ENCODE peak calls at places on chromosomes 5 and 9, in six cellular contexts. F is endothelial cell, N is sigmoid colon, H is lower leg skin, I is RWPE1, R is colonic mucosa. G is an unnamed sample.

GRCh38 chr5:102627311-102627710 is 127.8 kb upstream of the PAM start:
- DNase-seq in F (no peak), N (no peak), H (no peak), I (peak; percentile 85), R (no peak), G (no peak)

GRCh38 chr9:131034268-131034667 is 25.3 kb downstream of the LAMC3 start:
- DNase-seq in F (no peak), N (no peak), H (no peak), I (no peak), R (no peak), G (no peak)

GRCh38 chr5:181100121-181101015 is 30.6 kb downstream of the OR2V1 start:
- DNase-seq in F (no peak), N (no peak), H (no peak), I (no peak), R (no peak), G (no peak)

GRCh38 chr9:123251741-123252140 is 16.6 kb downstream of the STRBP start:
- DNase-seq in F (no peak), N (no peak), H (no peak), I (no peak), R (peak; percentile 33), G (no peak)

GRCh38 chr9:132588501-132589147 is 6.2 kb downstream of the BARHL1 start:
- DNase-seq in F (no peak), N (no peak), H (no peak), I (no peak), R (no peak), G (no peak)

GRCh38 chr9:135474915-135475314 is 4.7 kb upstream of the PPP1R26 start:
- DNase-seq in F (peak; percentile 67), N (no peak), H (no peak), I (peak; percentile 38), R (no peak), G (no peak)

GRCh38 chr5:94433393-94434149 is 184.8 kb downstream of the KIAA0825 start:
- DNase-seq in F (no peak), N (peak; percentile 65), H (peak; percentile 59), I (peak; percentile 28), R (no peak), G (no peak)

GRCh38 chr5:68033961-68034581 is 181.5 kb upstream of the PIK3R1 start:
- DNase-seq in F (no peak), N (no peak), H (no peak), I (no peak), R (peak; percentile 61), G (no peak)

GRCh38 chr5:131381011-131381410 is 117.2 kb downstream of the CDC42SE2 start:
- DNase-seq in F (no peak), N (no peak), H (no peak), I (no peak), R (no peak), G (no peak)

GRCh38 chr5:67209141-67209771 is 12.7 kb upstream of the CD180 start:
- DNase-seq in F (peak; percentile 71), N (peak; percentile 78), H (peak; percentile 78), I (peak; percentile 92), R (peak; percentile 87), G (no peak)

GRCh38 chr9:95084254-95084934 is 233.1 kb downstream of the FANCC start:
- DNase-seq in F (no peak), N (peak; percentile 85), H (no peak), I (no peak), R (no peak), G (no peak)

GRCh38 chr5:8861764-8862163 is 684.1 kb downstream of the SEMA5A start:
- DNase-seq in F (no peak), N (no peak), H (no peak), I (no peak), R (peak; percentile 22), G (no peak)

GRCh38 chr5:74952406-74952805 is 86.2 kb upstream of the FAM169A start:
- DNase-seq in F (no peak), N (no peak), H (no peak), I (no peak), R (no peak), G (no peak)

DNA sequence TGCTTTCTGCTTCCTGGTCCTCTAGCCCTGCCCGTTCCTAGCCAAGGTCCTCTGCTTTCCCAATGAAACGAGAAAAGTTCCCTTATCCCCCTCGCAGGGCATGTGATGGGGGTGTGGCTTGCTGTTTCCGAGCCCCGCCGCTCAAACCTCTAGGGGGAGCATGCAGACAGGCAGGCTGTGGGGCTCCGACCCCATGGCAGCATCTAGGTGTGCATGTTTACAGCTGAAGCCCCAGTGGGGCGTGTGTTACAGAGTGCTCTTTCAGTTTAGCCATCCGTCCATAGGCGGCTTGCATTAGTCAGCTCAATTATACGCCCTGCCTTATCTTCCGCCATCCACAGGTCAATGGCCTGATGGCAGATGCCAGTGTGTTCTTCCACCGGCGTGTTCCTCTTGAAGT is 48.3 kb upstream of the SPATA31E1 start:
- DNase-seq in F (peak; percentile 35), N (no peak), H (no peak), I (no peak), R (peak; percentile 27), G (no peak)
- TF ChIP-seq CTCF in F (no peak), N (no peak), H (no peak), I (no peak), R (no peak), G (peak; percentile 15)

DNA sequence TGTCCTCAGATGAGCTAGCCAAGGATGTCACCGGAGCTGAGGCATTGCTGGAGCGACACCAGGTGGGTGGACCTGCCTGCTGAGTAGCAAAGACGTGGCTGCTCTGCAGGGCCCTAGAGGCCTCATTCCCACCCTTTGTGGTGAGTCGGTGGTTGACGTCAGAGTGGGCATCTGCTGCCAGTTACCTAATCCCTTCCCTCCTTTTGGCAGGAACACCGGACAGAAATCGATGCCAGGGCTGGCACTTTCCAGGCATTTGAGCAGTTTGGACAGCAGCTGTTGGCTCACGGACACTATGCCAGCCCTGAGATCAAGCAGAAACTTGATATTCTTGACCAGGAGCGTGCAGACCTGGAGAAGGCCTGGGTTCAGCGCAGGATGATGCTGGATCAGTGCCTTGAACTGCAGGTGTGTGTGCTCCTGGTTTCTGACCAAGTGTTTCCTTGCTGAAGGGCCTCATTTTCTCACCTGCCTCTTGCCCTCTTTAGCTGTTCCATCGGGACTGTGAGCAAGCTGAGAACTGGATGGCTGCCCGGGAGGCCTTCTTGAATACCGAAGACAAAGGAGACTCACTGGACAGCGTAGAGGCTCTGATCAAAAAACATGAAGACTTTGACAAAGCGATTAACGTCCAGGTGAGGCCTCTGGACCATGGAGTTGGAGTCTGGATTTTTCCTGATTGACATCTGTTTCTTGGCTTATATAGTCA is 48.9 kb downstream of the DYNC2I2 start:
- DNase-seq in F (no peak), N (peak; percentile 96), H (no peak), I (peak; percentile 84), R (no peak), G (no peak)
- TF ChIP-seq CTCF in F (no peak), N (no peak), H (no peak), I (no peak), R (no peak), G (no peak)

DNA sequence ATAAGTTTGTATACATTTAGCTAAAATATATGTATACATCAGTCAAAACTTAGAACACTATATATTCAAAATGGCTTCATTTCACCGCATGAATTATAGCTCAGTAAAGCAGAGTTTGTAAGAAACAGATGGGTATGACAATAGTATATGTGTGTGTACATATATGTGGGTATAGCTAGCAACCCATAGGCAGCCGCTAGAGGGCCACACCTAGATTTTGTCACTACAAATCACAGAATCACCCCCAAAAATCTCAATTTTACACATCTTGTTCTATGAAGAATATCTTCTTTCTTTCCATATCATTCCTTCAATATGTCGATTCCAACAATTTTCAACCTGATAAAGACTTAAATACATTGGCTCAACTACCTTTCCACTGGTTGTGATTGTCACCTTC is 357.8 kb upstream of the CCNG1 start:
- DNase-seq in F (peak; percentile 7), N (no peak), H (no peak), I (no peak), R (no peak), G (no peak)
- TF ChIP-seq CTCF in F (peak; percentile 38), N (no peak), H (no peak), I (peak; percentile 44), R (no peak), G (peak; percentile 58)

GRCh38 chr5:51416149-51416548 is 32.9 kb downstream of the ISL1 start:
- DNase-seq in F (no peak), N (no peak), H (no peak), I (no peak), R (no peak), G (no peak)
- TF ChIP-seq CTCF in F (no peak), N (no peak), H (no peak), I (peak; percentile 13), R (no peak), G (peak; percentile 29)

GRCh38 chr9:99821187-99822095 is at the start of gene NR4A3:
- DNase-seq in F (peak; percentile 75), N (peak; percentile 99), H (peak; percentile 90), I (peak; percentile 98), R (peak; percentile 96), G (peak; percentile 93)
- TF ChIP-seq CTCF in F (no peak), N (peak; percentile 23), H (no peak), I (peak; percentile 22), R (peak; percentile 26), G (peak; percentile 54)

DNA sequence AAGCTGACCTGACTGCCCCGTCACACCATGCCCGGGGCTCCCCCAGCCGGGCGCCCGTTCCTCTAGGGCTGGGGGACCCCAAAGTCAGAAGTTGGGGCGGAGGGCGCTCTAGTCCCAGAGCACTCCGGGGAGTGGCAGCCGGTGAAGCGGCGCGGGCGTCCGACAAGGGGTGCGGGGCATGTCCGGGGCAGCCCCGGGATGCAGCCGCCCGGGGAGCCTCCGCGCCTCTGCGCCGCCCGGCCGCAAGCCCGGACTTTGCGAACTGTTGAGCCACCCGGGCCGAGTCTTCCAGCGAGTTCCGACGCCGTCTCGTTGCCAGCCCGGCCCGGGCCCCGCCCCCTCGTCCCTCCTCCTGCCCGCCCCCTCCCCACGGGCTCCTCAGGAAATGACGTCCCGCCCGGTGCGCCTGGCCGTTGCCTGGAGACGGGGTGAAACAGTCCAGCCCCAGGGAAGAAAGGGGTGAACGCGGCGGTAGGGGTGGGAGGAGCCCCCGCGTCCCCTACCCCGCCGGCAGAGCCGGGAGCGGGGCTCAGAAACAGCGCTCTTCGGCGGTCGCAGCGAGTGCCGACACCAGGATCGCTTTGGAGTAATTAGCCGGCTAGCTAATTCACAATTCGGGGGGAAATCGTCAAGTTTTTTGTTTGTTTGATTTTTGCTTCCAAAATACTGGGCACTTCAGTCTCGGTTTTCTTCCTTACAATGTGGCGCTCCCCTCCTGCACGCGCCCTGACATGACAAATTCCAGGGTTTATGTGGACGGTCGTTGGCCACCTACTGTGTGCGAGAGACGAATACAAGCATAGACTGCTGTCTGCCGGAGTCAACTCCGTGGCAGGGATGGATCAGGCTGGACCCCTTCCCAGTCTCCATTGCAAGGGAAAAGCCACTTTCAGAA is at the start of gene WHRN:
- DNase-seq in F (peak; percentile 97), N (peak; percentile 98), H (peak; percentile 88), I (peak; percentile 100), R (peak; percentile 92), G (peak; percentile 97)
- TF ChIP-seq CTCF in F (no peak), N (no peak), H (no peak), I (no peak), R (no peak), G (no peak)

GRCh38 chr9:100426194-100426531 is 780 bp upstream of the MSANTD3 start:
- DNase-seq in F (no peak), N (no peak), H (no peak), I (no peak), R (no peak), G (no peak)

GRCh38 chr9:100428871-100429654 is 2.1 kb downstream of the MSANTD3 start:
- DNase-seq in F (no peak), N (no peak), H (peak; percentile 42), I (peak; percentile 99), R (no peak), G (no peak)

GRCh38 chr9:100427366-100428263 is 672 bp downstream of the MSANTD3 start:
- DNase-seq in F (peak; percentile 47), N (peak; percentile 85), H (peak; percentile 21), I (peak; percentile 78), R (peak; percentile 62), G (peak; percentile 93)

GRCh38 chr9:100425758-100426157 is 1.2 kb upstream of the MSANTD3 start:
- DNase-seq in F (no peak), N (no peak), H (no peak), I (no peak), R (no peak), G (no peak)

GRCh38 chr9:100426532-100427365 is at the start of gene MSANTD3:
- DNase-seq in F (peak; percentile 70), N (peak; percentile 77), H (peak; percentile 21), I (peak; percentile 79), R (peak; percentile 49), G (no peak)
- TF ChIP-seq CTCF in F (no peak), N (peak; percentile 18), H (no peak), I (no peak), R (no peak), G (peak; percentile 40)